ENCODE peak calls at places on chromosomes 6 and 20, in six cellular contexts. O, T, I, B, H and S are unnamed samples.

GRCh38 chr6:5308066-5308465 is 46.8 kb downstream of the FARS2 start:
- DNase-seq in O (no peak), T (no peak), I (no peak), B (no peak), H (peak), S (no peak)

GRCh38 chr6:167098825-167099225 is 24.1 kb upstream of the CCR6 start:
- DNase-seq in O (no peak), T (peak), I (no peak), B (no peak), H (no peak), S (no peak)

GRCh38 chr6:4008324-4009047 is 70.5 kb downstream of the FAM217A start:
- DNase-seq in O (no peak), T (peak), I (peak), B (peak), H (no peak), S (peak)

GRCh38 chr6:169800668-169801395 is 49.4 kb downstream of the ERMARD start:
- DNase-seq in O (no peak), T (peak), I (peak), B (peak), H (peak), S (no peak)

GRCh38 chr20:53606364-53606985 is 12.8 kb upstream of the ZNF217 start:
- DNase-seq in O (no peak), T (no peak), I (peak), B (peak), H (peak), S (no peak)

GRCh38 chr6:38378801-38379200 is 260.9 kb downstream of the BTBD9 start:
- DNase-seq in O (no peak), T (no peak), I (no peak), B (no peak), H (no peak), S (peak)

GRCh38 chr6:33849500-33850075 is 45.8 kb upstream of the MLN start:
- DNase-seq in O (no peak), T (no peak), I (no peak), B (no peak), H (no peak), S (no peak)

GRCh38 chr6:165847407-165848098 is 184.5 kb upstream of the PDE10A start:
- DNase-seq in O (no peak), T (no peak), I (peak), B (no peak), H (peak), S (no peak)

GRCh38 chr20:3163099-3164042 is 3.7 kb upstream of the FASTKD5 start:
- DNase-seq in O (no peak), T (no peak), I (no peak), B (no peak), H (no peak), S (no peak)

GRCh38 chr6:32087574-32088486 is 21.3 kb downstream of the TNXB start:
- DNase-seq in O (peak), T (peak), I (peak), B (peak), H (peak), S (no peak)

GRCh38 chr6:57324538-57324937 is 7.1 kb downstream of the PRIM2 start:
- DNase-seq in O (no peak), T (peak), I (peak), B (peak), H (no peak), S (no peak)

GRCh38 chr20:61560361-61560853 is 308.3 kb downstream of the CDH4 start:
- DNase-seq in O (no peak), T (no peak), I (no peak), B (peak), H (peak), S (no peak)

GRCh38 chr6:168333471-168333870 is 13.9 kb upstream of the DACT2 start:
- DNase-seq in O (no peak), T (no peak), I (no peak), B (no peak), H (peak), S (no peak)

GRCh38 chr6:3421763-3422456 is 34.9 kb downstream of the SLC22A23 start:
- DNase-seq in O (no peak), T (no peak), I (peak), B (peak), H (no peak), S (no peak)

GRCh38 chr6:105714846-105715245 is 312.0 kb upstream of the PREP start:
- DNase-seq in O (no peak), T (no peak), I (no peak), B (no peak), H (no peak), S (no peak)

GRCh38 chr6:163554663-163555062 is 140.1 kb downstream of the QKI start:
- DNase-seq in O (peak), T (peak), I (peak), B (peak), H (peak), S (no peak)

GRCh38 chr20:63572071-63572787 is 1.8 kb downstream of the HELZ2 start:
- DNase-seq in O (no peak), T (no peak), I (no peak), B (no peak), H (no peak), S (no peak)

GRCh38 chr6:51678905-51679620 is 408.4 kb downstream of the PKHD1 start:
- DNase-seq in O (no peak), T (no peak), I (no peak), B (no peak), H (no peak), S (no peak)

GRCh38 chr20:24503352-24503931 is 34.0 kb downstream of the SYNDIG1 start:
- DNase-seq in O (no peak), T (no peak), I (peak), B (peak), H (no peak), S (no peak)

GRCh38 chr6:111743859-111744692 is 129.2 kb downstream of the FYN start:
- DNase-seq in O (no peak), T (no peak), I (peak), B (peak), H (peak), S (no peak)

GRCh38 chr6:167643716-167644115 is 183.0 kb upstream of the AFDN start:
- DNase-seq in O (no peak), T (no peak), I (no peak), B (no peak), H (no peak), S (no peak)

GRCh38 chr20:53533500-53533899 is 60.1 kb downstream of the ZNF217 start:
- DNase-seq in O (no peak), T (no peak), I (no peak), B (no peak), H (no peak), S (no peak)

GRCh38 chr20:54197621-54198604 is 10.0 kb upstream of the PFDN4 start:
- DNase-seq in O (no peak), T (peak), I (peak), B (peak), H (peak), S (peak)

GRCh38 chr6:147949981-147950622 is 392.5 kb upstream of the SASH1 start:
- DNase-seq in O (no peak), T (no peak), I (peak), B (no peak), H (no peak), S (no peak)

GRCh38 chr20:34938466-34939163 is 17.0 kb downstream of the GSS start:
- DNase-seq in O (peak), T (peak), I (no peak), B (no peak), H (no peak), S (no peak)

GRCh38 chr6:18406955-18407738 is 20.0 kb downstream of the RNF144B start:
- DNase-seq in O (no peak), T (peak), I (no peak), B (no peak), H (no peak), S (no peak)

GRCh38 chr6:80174931-80175572 is 68.6 kb downstream of the BCKDHB start:
- DNase-seq in O (no peak), T (peak), I (peak), B (peak), H (no peak), S (no peak)

GRCh38 chr6:3813918-3814317 is 35.3 kb upstream of the FAM50B start:
- DNase-seq in O (no peak), T (no peak), I (no peak), B (no peak), H (no peak), S (no peak)

GRCh38 chr20:58514321-58515239 is 619 bp downstream of the APCDD1L start:
- DNase-seq in O (no peak), T (no peak), I (no peak), B (peak), H (peak), S (no peak)

GRCh38 chr20:52971498-52972189 is 514 bp upstream of the TSHZ2 start:
- DNase-seq in O (no peak), T (no peak), I (no peak), B (no peak), H (no peak), S (no peak)

GRCh38 chr20:60191014-60191413 is 232.8 kb downstream of the CDH26 start:
- DNase-seq in O (no peak), T (no peak), I (no peak), B (no peak), H (no peak), S (no peak)

GRCh38 chr6:108988291-108988690 is 106.4 kb downstream of the SESN1 start:
- DNase-seq in O (no peak), T (no peak), I (no peak), B (no peak), H (no peak), S (no peak)

GRCh38 chr6:42979523-42980177 is 669 bp upstream of the PEX6 start:
- DNase-seq in O (no peak), T (no peak), I (peak), B (peak), H (no peak), S (no peak)

GRCh38 chr6:56091159-56091869 is 156.1 kb downstream of the COL21A1 start:
- DNase-seq in O (no peak), T (peak), I (peak), B (peak), H (no peak), S (peak)

DNA sequence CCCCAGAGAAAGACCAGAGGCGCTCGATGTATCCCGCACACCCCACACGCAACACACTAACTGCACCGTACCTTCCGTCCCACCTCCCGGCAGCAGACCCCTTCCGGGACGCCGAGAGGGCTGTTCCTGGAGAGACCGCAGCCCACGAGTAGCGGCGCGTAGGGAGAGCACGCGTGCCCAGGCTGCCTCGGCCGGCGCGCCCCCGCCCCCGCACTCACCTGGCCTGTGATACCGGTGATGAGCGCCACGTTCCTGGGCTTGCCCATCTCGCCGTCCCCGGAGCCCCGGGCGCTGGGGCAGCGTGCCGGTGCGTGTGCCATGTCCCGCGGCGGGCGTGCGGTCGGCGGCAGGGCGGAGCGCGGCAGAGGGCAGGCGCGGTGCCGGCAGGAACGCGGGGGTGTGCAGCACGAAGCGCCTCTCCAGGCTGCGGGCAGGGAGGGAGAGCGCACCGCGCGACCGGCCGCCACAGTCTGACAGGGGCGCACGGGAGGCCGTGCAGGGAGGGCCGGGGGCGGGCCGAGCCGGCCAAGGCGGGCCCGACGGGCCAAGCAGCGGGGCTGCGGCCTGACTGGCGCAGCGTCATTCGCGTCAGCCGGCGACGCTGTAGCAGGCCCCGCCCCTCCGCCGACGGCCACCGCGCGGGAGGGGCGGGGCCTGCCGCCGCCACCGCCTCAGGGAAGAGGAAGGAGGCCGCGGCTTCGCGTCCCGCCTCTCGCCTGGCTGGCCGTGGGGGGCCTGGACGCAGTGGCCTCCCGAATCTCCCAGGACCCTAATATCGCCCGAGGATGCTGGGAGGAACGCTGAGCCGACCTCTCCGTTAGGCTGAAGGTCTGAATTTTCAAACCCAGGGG is at the start of gene GMDS:
- DNase-seq in O (peak), T (peak), I (peak), B (peak), H (peak), S (no peak)
- TF ChIP-seq CTCF in O (no peak), T (no peak), I (no peak), B (no peak), H (no peak), S (no peak)

DNA sequence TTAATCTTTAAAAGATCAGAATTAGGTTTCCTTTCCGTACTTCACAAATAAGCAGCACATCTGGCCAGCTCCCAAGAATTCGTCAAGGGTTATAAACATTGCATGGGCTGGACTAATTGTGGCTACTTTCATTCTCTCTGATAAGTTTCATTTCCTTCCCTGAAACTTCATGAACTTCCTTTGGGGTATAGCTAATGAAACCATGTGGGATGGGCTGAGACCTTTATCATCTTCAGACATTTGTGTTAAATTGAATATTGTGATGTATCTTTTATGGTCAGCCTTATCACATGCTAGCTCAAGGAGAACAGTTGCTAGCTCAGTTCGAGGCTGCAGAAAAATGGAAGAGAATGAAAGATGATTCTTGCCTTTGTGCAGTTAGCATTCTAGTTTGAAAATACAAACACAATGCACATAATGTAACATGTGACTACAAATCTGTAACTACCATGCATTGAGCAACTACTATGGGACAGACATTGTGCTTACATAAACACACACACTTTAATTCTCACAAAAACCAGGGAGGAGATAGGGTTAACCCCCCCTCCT is 1.7 kb upstream of the GMPR start:
- DNase-seq in O (no peak), T (peak), I (peak), B (peak), H (no peak), S (no peak)
- H3K4me3 ChIP-seq in O (peak), T (no peak), I (peak), B (peak), H (no peak), S (peak)

GRCh38 chr6:129500958-129501381 is 209.0 kb downstream of the ARHGAP18 start:
- DNase-seq in O (no peak), T (peak), I (peak), B (no peak), H (no peak), S (no peak)
- TF ChIP-seq CTCF in O (peak), T (no peak), I (peak), B (peak), H (peak), S (peak)

GRCh38 chr6:161011509-161012480 is 20.2 kb downstream of the MAP3K4 start:
- DNase-seq in O (no peak), T (no peak), I (peak), B (no peak), H (peak), S (no peak)
- H3K4me3 ChIP-seq in O (no peak), T (no peak), I (no peak), B (no peak), H (no peak), S (no peak)

GRCh38 chr6:106730672-106731071 is 101.3 kb downstream of the QRSL1 start:
- DNase-seq in O (no peak), T (no peak), I (no peak), B (no peak), H (no peak), S (no peak)
- TF ChIP-seq CTCF in O (no peak), T (no peak), I (no peak), B (no peak), H (no peak), S (no peak)

GRCh38 chr6:129748212-129748900 is 38.4 kb upstream of the ARHGAP18 start:
- DNase-seq in O (no peak), T (no peak), I (peak), B (peak), H (peak), S (no peak)

GRCh38 chr6:129750390-129750789 is 40.4 kb upstream of the ARHGAP18 start:
- DNase-seq in O (no peak), T (no peak), I (peak), B (no peak), H (no peak), S (no peak)

GRCh38 chr6:129749749-129750120 is 39.8 kb upstream of the ARHGAP18 start:
- DNase-seq in O (no peak), T (peak), I (peak), B (peak), H (no peak), S (no peak)

GRCh38 chr6:129747588-129748112 is 37.7 kb upstream of the ARHGAP18 start:
- DNase-seq in O (no peak), T (no peak), I (no peak), B (no peak), H (no peak), S (no peak)

GRCh38 chr6:129748901-129749748 is 39.1 kb upstream of the ARHGAP18 start:
- DNase-seq in O (no peak), T (no peak), I (peak), B (peak), H (no peak), S (no peak)
- H3K4me3 ChIP-seq in O (no peak), T (no peak), I (no peak), B (no peak), H (no peak), S (no peak)

GRCh38 chr6:31087494-31088089 is 24.8 kb downstream of the C6orf15 start:
- DNase-seq in O (peak), T (peak), I (peak), B (peak), H (peak), S (peak)

GRCh38 chr6:31081872-31082271 is 30.5 kb downstream of the C6orf15 start:
- DNase-seq in O (no peak), T (no peak), I (no peak), B (no peak), H (no peak), S (no peak)

GRCh38 chr6:31079656-31080261 is 32.6 kb downstream of the C6orf15 start:
- DNase-seq in O (peak), T (peak), I (peak), B (peak), H (peak), S (no peak)

GRCh38 chr6:31086788-31087440 is 25.5 kb downstream of the C6orf15 start:
- DNase-seq in O (no peak), T (no peak), I (peak), B (peak), H (no peak), S (no peak)

GRCh38 chr6:31083742-31084354 is 28.5 kb downstream of the C6orf15 start:
- DNase-seq in O (peak), T (peak), I (peak), B (peak), H (peak), S (no peak)
- TF ChIP-seq CTCF in O (peak), T (peak), I (peak), B (peak), H (peak), S (peak)

GRCh38 chr6:124961784-124962611 is at the start of gene RNF217:
- DNase-seq in O (peak), T (no peak), I (peak), B (peak), H (peak), S (no peak)

GRCh38 chr6:124962617-124963415 is 579 bp downstream of the RNF217 start:
- DNase-seq in O (peak), T (no peak), I (peak), B (peak), H (peak), S (no peak)

GRCh38 chr6:124964764-124965105 is 2.5 kb downstream of the RNF217 start:
- DNase-seq in O (no peak), T (no peak), I (peak), B (peak), H (no peak), S (no peak)

GRCh38 chr6:124963416-124964083 is 1.3 kb downstream of the RNF217 start:
- DNase-seq in O (peak), T (no peak), I (peak), B (peak), H (no peak), S (peak)

GRCh38 chr6:124964084-124964763 is 2.0 kb downstream of the RNF217 start:
- DNase-seq in O (no peak), T (no peak), I (peak), B (peak), H (no peak), S (peak)
- H3K4me3 ChIP-seq in O (peak), T (no peak), I (peak), B (peak), H (peak), S (peak)

GRCh38 chr6:39724787-39725631 is at the start of gene KIF6:
- DNase-seq in O (peak), T (peak), I (peak), B (peak), H (peak), S (peak)
- TF ChIP-seq CTCF in O (no peak), T (no peak), I (no peak), B (no peak), H (no peak), S (no peak)

DNA sequence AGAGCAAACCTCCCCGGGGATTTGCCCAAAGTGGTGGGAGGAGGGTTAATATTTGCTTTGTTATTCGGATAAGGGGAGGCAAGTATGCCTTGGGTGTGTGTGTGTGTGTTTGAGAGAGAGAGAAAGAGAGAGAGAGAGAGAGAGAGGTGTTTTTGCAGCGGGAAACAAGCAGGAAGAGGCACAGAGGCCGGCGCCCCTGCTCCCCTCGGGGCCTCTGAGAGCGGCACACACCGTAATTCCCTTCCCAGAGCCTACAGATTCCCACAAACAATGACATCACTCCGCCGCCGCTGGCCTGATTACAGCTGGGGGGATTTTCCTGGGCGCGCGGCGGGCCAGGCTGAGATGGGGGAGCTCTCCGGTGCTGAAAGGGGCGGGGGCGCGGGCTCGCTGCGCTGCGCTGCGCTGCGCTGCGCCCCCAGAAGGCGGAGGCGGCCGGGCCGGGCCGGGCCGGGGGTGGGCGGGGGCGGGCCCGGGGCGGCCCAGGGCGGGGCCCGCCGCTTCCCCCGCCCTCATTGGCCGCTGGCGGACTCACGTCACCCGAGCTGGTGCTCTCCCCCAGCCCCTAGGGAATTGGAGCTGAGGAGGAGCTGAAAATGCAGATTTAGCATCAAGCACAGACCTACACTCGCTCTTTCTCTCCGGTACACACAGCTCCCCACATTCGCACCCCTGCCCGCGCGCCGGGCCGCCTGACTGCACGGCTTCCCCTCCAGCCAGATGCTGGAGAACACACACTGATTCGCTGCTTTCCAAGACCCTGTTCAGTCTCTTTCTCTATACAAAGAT is at the start of gene PCSK2:
- DNase-seq in O (peak), T (no peak), I (peak), B (peak), H (peak), S (no peak)
- H3K4me3 ChIP-seq in O (peak), T (no peak), I (peak), B (peak), H (peak), S (peak)